ENCODE peak calls at places on chromosomes 5 and 9, in five cellular contexts. One of them, this sample, is unnamed.

GRCh38 chr9:34562136-34562745 is 27.3 kb downstream of the CNTFR start:
- DNase-seq in left ventricle myocardium inferior: no peak
- DNase-seq in central memory CD4-positive, alpha-beta T cell: no peak
- DNase-seq in psoas muscle: no peak
- DNase-seq in KBM-7: peak
- DNase-seq in this sample: no peak

GRCh38 chr5:1909346-1909985 is 26.7 kb upstream of the IRX4 start:
- DNase-seq in central memory CD4-positive, alpha-beta T cell: no peak
- DNase-seq in psoas muscle: no peak
- DNase-seq in KBM-7: no peak
- DNase-seq in left ventricle myocardium inferior: no peak
- DNase-seq in this sample: peak

GRCh38 chr9:84330246-84330645 is 10.3 kb downstream of the SLC28A3 start:
- DNase-seq in central memory CD4-positive, alpha-beta T cell: no peak
- DNase-seq in left ventricle myocardium inferior: no peak
- DNase-seq in psoas muscle: no peak
- DNase-seq in KBM-7: no peak
- DNase-seq in this sample: no peak

GRCh38 chr9:71985070-71985956 is 73.9 kb downstream of the C9orf85 start:
- DNase-seq in left ventricle myocardium inferior: no peak
- DNase-seq in KBM-7: no peak
- DNase-seq in central memory CD4-positive, alpha-beta T cell: no peak
- DNase-seq in psoas muscle: no peak
- DNase-seq in this sample: no peak

GRCh38 chr5:96885518-96886338 is 9.4 kb downstream of the ERAP2 start:
- DNase-seq in psoas muscle: no peak
- DNase-seq in central memory CD4-positive, alpha-beta T cell: peak
- DNase-seq in KBM-7: peak
- DNase-seq in left ventricle myocardium inferior: no peak
- DNase-seq in this sample: no peak

GRCh38 chr9:72473474-72474241 is 47.8 kb upstream of the TMC1 start:
- DNase-seq in psoas muscle: no peak
- DNase-seq in KBM-7: no peak
- DNase-seq in central memory CD4-positive, alpha-beta T cell: no peak
- DNase-seq in left ventricle myocardium inferior: no peak
- DNase-seq in this sample: no peak

GRCh38 chr5:31192442-31192841 is 1.0 kb upstream of the CDH6 start:
- DNase-seq in left ventricle myocardium inferior: no peak
- DNase-seq in central memory CD4-positive, alpha-beta T cell: no peak
- DNase-seq in psoas muscle: no peak
- DNase-seq in KBM-7: no peak
- DNase-seq in this sample: no peak

GRCh38 chr5:132054697-132055440 is 5.6 kb upstream of the IL3 start:
- DNase-seq in central memory CD4-positive, alpha-beta T cell: no peak
- DNase-seq in psoas muscle: peak
- DNase-seq in KBM-7: no peak
- DNase-seq in left ventricle myocardium inferior: peak
- DNase-seq in this sample: peak

GRCh38 chr9:111754800-111755199 is 39.9 kb downstream of the SHOC1 start:
- DNase-seq in KBM-7: no peak
- DNase-seq in central memory CD4-positive, alpha-beta T cell: no peak
- DNase-seq in psoas muscle: no peak
- DNase-seq in left ventricle myocardium inferior: no peak
- DNase-seq in this sample: no peak

GRCh38 chr9:114409103-114409780 is 21.5 kb upstream of the AKNA start:
- DNase-seq in KBM-7: no peak
- DNase-seq in left ventricle myocardium inferior: no peak
- DNase-seq in central memory CD4-positive, alpha-beta T cell: no peak
- DNase-seq in psoas muscle: no peak
- DNase-seq in this sample: no peak

GRCh38 chr5:97735209-97735608 is 552.2 kb upstream of the RIOK2 start:
- DNase-seq in KBM-7: no peak
- DNase-seq in psoas muscle: no peak
- DNase-seq in left ventricle myocardium inferior: no peak
- DNase-seq in central memory CD4-positive, alpha-beta T cell: no peak
- DNase-seq in this sample: no peak

GRCh38 chr5:37565067-37565670 is 186.1 kb downstream of the WDR70 start:
- DNase-seq in KBM-7: no peak
- DNase-seq in left ventricle myocardium inferior: no peak
- DNase-seq in psoas muscle: no peak
- DNase-seq in central memory CD4-positive, alpha-beta T cell: no peak
- DNase-seq in this sample: no peak

GRCh38 chr5:34511915-34512314 is 144.2 kb upstream of the RAI14 start:
- DNase-seq in left ventricle myocardium inferior: peak
- DNase-seq in KBM-7: no peak
- DNase-seq in central memory CD4-positive, alpha-beta T cell: no peak
- DNase-seq in psoas muscle: no peak
- DNase-seq in this sample: no peak

GRCh38 chr9:21015122-21015815 is 16.2 kb downstream of the HACD4 start:
- DNase-seq in psoas muscle: no peak
- DNase-seq in central memory CD4-positive, alpha-beta T cell: no peak
- DNase-seq in left ventricle myocardium inferior: no peak
- DNase-seq in KBM-7: no peak
- DNase-seq in this sample: no peak

GRCh38 chr9:36980148-36980974 is 53.7 kb downstream of the PAX5 start:
- DNase-seq in KBM-7: peak
- DNase-seq in left ventricle myocardium inferior: no peak
- DNase-seq in central memory CD4-positive, alpha-beta T cell: no peak
- DNase-seq in psoas muscle: no peak
- DNase-seq in this sample: no peak

GRCh38 chr9:96555567-96556386 is 63.9 kb downstream of the CDC14B start:
- DNase-seq in psoas muscle: no peak
- DNase-seq in left ventricle myocardium inferior: no peak
- DNase-seq in central memory CD4-positive, alpha-beta T cell: no peak
- DNase-seq in KBM-7: no peak
- DNase-seq in this sample: no peak

GRCh38 chr5:142925795-142926194 is 155.6 kb downstream of the ARHGAP26 start:
- DNase-seq in psoas muscle: no peak
- DNase-seq in KBM-7: no peak
- DNase-seq in left ventricle myocardium inferior: no peak
- DNase-seq in central memory CD4-positive, alpha-beta T cell: no peak
- DNase-seq in this sample: no peak

GRCh38 chr9:105242062-105242461 is 2.4 kb upstream of the SLC44A1 start:
- DNase-seq in left ventricle myocardium inferior: no peak
- DNase-seq in psoas muscle: no peak
- DNase-seq in central memory CD4-positive, alpha-beta T cell: no peak
- DNase-seq in KBM-7: no peak
- DNase-seq in this sample: no peak

GRCh38 chr5:181190711-181191525 is 14.1 kb downstream of the TRIM7 start:
- DNase-seq in left ventricle myocardium inferior: peak
- DNase-seq in central memory CD4-positive, alpha-beta T cell: peak
- DNase-seq in KBM-7: no peak
- DNase-seq in psoas muscle: peak
- DNase-seq in this sample: peak

GRCh38 chr5:90802695-90803317 is 244.2 kb downstream of the ADGRV1 start:
- DNase-seq in KBM-7: peak
- DNase-seq in psoas muscle: no peak
- DNase-seq in central memory CD4-positive, alpha-beta T cell: no peak
- DNase-seq in left ventricle myocardium inferior: no peak
- DNase-seq in this sample: no peak

GRCh38 chr5:669111-669841 is 23.9 kb downstream of the TPPP start:
- DNase-seq in central memory CD4-positive, alpha-beta T cell: peak
- DNase-seq in left ventricle myocardium inferior: no peak
- DNase-seq in psoas muscle: peak
- DNase-seq in KBM-7: no peak
- DNase-seq in this sample: peak

GRCh38 chr9:133772581-133772980 is 34.4 kb upstream of the SARDH start:
- DNase-seq in left ventricle myocardium inferior: no peak
- DNase-seq in psoas muscle: no peak
- DNase-seq in KBM-7: no peak
- DNase-seq in central memory CD4-positive, alpha-beta T cell: no peak
- DNase-seq in this sample: peak

GRCh38 chr5:139849501-139849900 is 53.9 kb downstream of the PSD2 start:
- DNase-seq in left ventricle myocardium inferior: no peak
- DNase-seq in central memory CD4-positive, alpha-beta T cell: no peak
- DNase-seq in KBM-7: no peak
- DNase-seq in psoas muscle: no peak
- DNase-seq in this sample: peak

GRCh38 chr5:132339502-132339901 is 30.0 kb upstream of the SLC22A5 start:
- DNase-seq in left ventricle myocardium inferior: no peak
- DNase-seq in psoas muscle: no peak
- DNase-seq in KBM-7: no peak
- DNase-seq in central memory CD4-positive, alpha-beta T cell: no peak
- DNase-seq in this sample: no peak

GRCh38 chr5:55897905-55898304 is 46.7 kb downstream of the IL31RA start:
- DNase-seq in left ventricle myocardium inferior: peak
- DNase-seq in central memory CD4-positive, alpha-beta T cell: no peak
- DNase-seq in KBM-7: no peak
- DNase-seq in psoas muscle: peak
- DNase-seq in this sample: no peak

GRCh38 chr5:4511996-4512656 is 628.0 kb upstream of the ADAMTS16 start:
- DNase-seq in KBM-7: peak
- DNase-seq in central memory CD4-positive, alpha-beta T cell: no peak
- DNase-seq in left ventricle myocardium inferior: peak
- DNase-seq in psoas muscle: no peak
- DNase-seq in this sample: no peak

GRCh38 chr9:96126321-96126881 is 175.6 kb downstream of the HSD17B3 start:
- DNase-seq in KBM-7: no peak
- DNase-seq in central memory CD4-positive, alpha-beta T cell: no peak
- DNase-seq in left ventricle myocardium inferior: no peak
- DNase-seq in psoas muscle: no peak
- DNase-seq in this sample: no peak

GRCh38 chr5:53479656-53480473 is 564 bp upstream of the FST start:
- DNase-seq in central memory CD4-positive, alpha-beta T cell: peak
- DNase-seq in psoas muscle: peak
- DNase-seq in left ventricle myocardium inferior: peak
- DNase-seq in KBM-7: peak
- DNase-seq in this sample: peak

GRCh38 chr5:17232405-17232804 is 15.0 kb downstream of the BASP1 start:
- DNase-seq in KBM-7: no peak
- DNase-seq in left ventricle myocardium inferior: no peak
- DNase-seq in psoas muscle: no peak
- DNase-seq in central memory CD4-positive, alpha-beta T cell: no peak
- DNase-seq in this sample: no peak

GRCh38 chr9:6384732-6385131 is 28.3 kb upstream of the UHRF2 start:
- DNase-seq in central memory CD4-positive, alpha-beta T cell: no peak
- DNase-seq in psoas muscle: no peak
- DNase-seq in KBM-7: peak
- DNase-seq in left ventricle myocardium inferior: no peak
- DNase-seq in this sample: no peak

GRCh38 chr5:137751869-137752491 is 2.2 kb downstream of the HNRNPA0 start:
- DNase-seq in psoas muscle: no peak
- DNase-seq in left ventricle myocardium inferior: no peak
- DNase-seq in KBM-7: peak
- DNase-seq in central memory CD4-positive, alpha-beta T cell: peak
- DNase-seq in this sample: no peak